ENCODE peak calls at places on chromosome 20, in ten cellular contexts. L, N, T, V, P, J, A, X, S and H are unnamed samples.

GRCh38 chr20:64026-64603 is 23.4 kb upstream of the DEFB125 start:
- DNase-seq in L (no peak), N (no peak), T (no peak), V (no peak), P (no peak), J (no peak), A (no peak), X (no peak), S (no peak), H (no peak)

GRCh38 chr20:3911956-3912355 is 22.8 kb downstream of the PANK2 start:
- DNase-seq in L (no peak), N (no peak), T (no peak), V (no peak), P (no peak), J (no peak), A (no peak), X (no peak), S (no peak), H (no peak)

GRCh38 chr20:33635341-33635740 is 26.8 kb upstream of the C20orf144 start:
- DNase-seq in L (no peak), N (no peak), T (no peak), V (no peak), P (no peak), J (no peak), A (no peak), X (no peak), S (no peak), H (no peak)

GRCh38 chr20:32466739-32467505 is 108.8 kb downstream of the ASXL1 start:
- DNase-seq in L (no peak), N (no peak), T (no peak), V (no peak), P (no peak), J (no peak), A (no peak), X (no peak), S (no peak), H (no peak)

GRCh38 chr20:53547664-53548239 is 45.9 kb downstream of the ZNF217 start:
- DNase-seq in L (no peak), N (no peak), T (no peak), V (peak; percentile 11), P (peak; percentile 72), J (peak; percentile 77), A (peak; percentile 86), X (peak; percentile 62), S (peak; percentile 7), H (peak; percentile 69)

GRCh38 chr20:23023621-23024187 is 11.4 kb upstream of the SSTR4 start:
- DNase-seq in L (no peak), N (no peak), T (no peak), V (no peak), P (no peak), J (no peak), A (no peak), X (no peak), S (no peak), H (no peak)

GRCh38 chr20:30484009-30484748 is 773.3 kb upstream of the DEFB115 start:
- DNase-seq in L (no peak), N (no peak), T (no peak), V (no peak), P (no peak), J (no peak), A (no peak), X (no peak), S (no peak), H (no peak)

GRCh38 chr20:41169791-41170351 is 32.5 kb downstream of the PLCG1 start:
- DNase-seq in L (no peak), N (no peak), T (no peak), V (no peak), P (no peak), J (no peak), A (peak; percentile 86), X (no peak), S (no peak), H (no peak)